ENCODE peak calls at places on chromosomes 16 and 17, in four cellular contexts. One of them, this sample, is unnamed.
A peak's percentile ranks its signal among the peaks of the same experiment; 100 is the strongest.

GRCh38 chr16:76729525-76729924 is 452.3 kb downstream of the CNTNAP4 start:
- DNase-seq in right cardiac atrium: no peak
- DNase-seq in upper lobe of right lung: no peak
- DNase-seq in neuronal stem cell: no peak
- DNase-seq in this sample: no peak

GRCh38 chr17:15490634-15491261 is 23.3 kb upstream of the CDRT4 start:
- DNase-seq in right cardiac atrium: peak; percentile 83
- DNase-seq in upper lobe of right lung: no peak
- DNase-seq in neuronal stem cell: peak; percentile 26
- DNase-seq in this sample: peak; percentile 13

GRCh38 chr16:23391381-23392222 is 61.4 kb downstream of the COG7 start:
- DNase-seq in right cardiac atrium: no peak
- DNase-seq in upper lobe of right lung: peak; percentile 76
- DNase-seq in neuronal stem cell: no peak
- DNase-seq in this sample: no peak

GRCh38 chr17:39152134-39152884 is 872 bp upstream of the PLXDC1 start:
- DNase-seq in right cardiac atrium: peak; percentile 65
- DNase-seq in upper lobe of right lung: no peak
- DNase-seq in neuronal stem cell: peak; percentile 37
- DNase-seq in this sample: no peak

GRCh38 chr17:82105882-82106696 is 8.1 kb upstream of the FASN start:
- DNase-seq in right cardiac atrium: no peak
- DNase-seq in upper lobe of right lung: peak; percentile 91
- DNase-seq in neuronal stem cell: no peak
- DNase-seq in this sample: no peak

GRCh38 chr16:88804173-88804551 is 573 bp downstream of the CDT1 start:
- DNase-seq in right cardiac atrium: no peak
- DNase-seq in upper lobe of right lung: no peak
- DNase-seq in neuronal stem cell: no peak
- DNase-seq in this sample: no peak

GRCh38 chr17:38601539-38602351 is 4.0 kb downstream of the SRCIN1 start:
- DNase-seq in right cardiac atrium: no peak
- DNase-seq in upper lobe of right lung: no peak
- DNase-seq in neuronal stem cell: no peak
- DNase-seq in this sample: no peak

GRCh38 chr17:30239089-30239462 is 3.6 kb upstream of the SLC6A4 start:
- DNase-seq in right cardiac atrium: no peak
- DNase-seq in upper lobe of right lung: no peak
- DNase-seq in neuronal stem cell: no peak
- DNase-seq in this sample: no peak

GRCh38 chr17:66431080-66431795 is 128.8 kb downstream of the PRKCA start:
- DNase-seq in right cardiac atrium: no peak
- DNase-seq in upper lobe of right lung: no peak
- DNase-seq in neuronal stem cell: no peak
- DNase-seq in this sample: no peak

GRCh38 chr17:58476812-58477211 is 11.4 kb downstream of the HSF5 start:
- DNase-seq in right cardiac atrium: no peak
- DNase-seq in upper lobe of right lung: no peak
- DNase-seq in neuronal stem cell: no peak
- DNase-seq in this sample: no peak

GRCh38 chr16:2090819-2091721 is 43.3 kb downstream of the TSC2 start:
- DNase-seq in right cardiac atrium: peak; percentile 90
- DNase-seq in upper lobe of right lung: peak; percentile 92
- DNase-seq in neuronal stem cell: peak; percentile 87
- DNase-seq in this sample: peak; percentile 16

GRCh38 chr17:80629298-80630028 is 84.8 kb downstream of the RPTOR start:
- DNase-seq in right cardiac atrium: no peak
- DNase-seq in upper lobe of right lung: no peak
- DNase-seq in neuronal stem cell: no peak
- DNase-seq in this sample: no peak

GRCh38 chr17:76369804-76370203 is 14.6 kb upstream of the SPHK1 start:
- DNase-seq in right cardiac atrium: peak; percentile 76
- DNase-seq in upper lobe of right lung: no peak
- DNase-seq in neuronal stem cell: no peak
- DNase-seq in this sample: no peak

GRCh38 chr16:84212154-84212553 is 21.2 kb downstream of the ADAD2 start:
- DNase-seq in right cardiac atrium: no peak
- DNase-seq in upper lobe of right lung: no peak
- DNase-seq in neuronal stem cell: no peak
- DNase-seq in this sample: no peak

GRCh38 chr17:7281953-7282751 is 634 bp downstream of the SLC2A4 start:
- DNase-seq in right cardiac atrium: peak; percentile 92
- DNase-seq in upper lobe of right lung: peak; percentile 72
- DNase-seq in neuronal stem cell: no peak
- DNase-seq in this sample: no peak

GRCh38 chr16:1705688-1706385 is at the start of gene MAPK8IP3:
- DNase-seq in right cardiac atrium: peak; percentile 97
- DNase-seq in upper lobe of right lung: peak; percentile 96
- DNase-seq in neuronal stem cell: peak; percentile 97
- DNase-seq in this sample: peak; percentile 45

GRCh38 chr16:88500255-88500661 is 47.2 kb downstream of the ZFPM1 start:
- DNase-seq in right cardiac atrium: peak; percentile 74
- DNase-seq in upper lobe of right lung: no peak
- DNase-seq in neuronal stem cell: no peak
- DNase-seq in this sample: no peak

GRCh38 chr17:62178579-62178978 is 113.5 kb upstream of the MED13 start:
- DNase-seq in right cardiac atrium: no peak
- DNase-seq in upper lobe of right lung: no peak
- DNase-seq in neuronal stem cell: no peak
- DNase-seq in this sample: no peak

GRCh38 chr16:27491894-27492587 is 57.7 kb downstream of the GTF3C1 start:
- DNase-seq in right cardiac atrium: peak; percentile 48
- DNase-seq in upper lobe of right lung: no peak
- DNase-seq in neuronal stem cell: no peak
- DNase-seq in this sample: no peak

GRCh38 chr17:55086635-55087058 is 118.1 kb downstream of the STXBP4 start:
- DNase-seq in right cardiac atrium: no peak
- DNase-seq in upper lobe of right lung: no peak
- DNase-seq in neuronal stem cell: no peak
- DNase-seq in this sample: peak; percentile 75

GRCh38 chr16:80300876-80301275 is 239.9 kb upstream of the DYNLRB2 start:
- DNase-seq in right cardiac atrium: no peak
- DNase-seq in upper lobe of right lung: no peak
- DNase-seq in neuronal stem cell: no peak
- DNase-seq in this sample: peak; percentile 8

GRCh38 chr17:3722716-3723115 is 987 bp upstream of the HASPIN start:
- DNase-seq in right cardiac atrium: no peak
- DNase-seq in upper lobe of right lung: no peak
- DNase-seq in neuronal stem cell: no peak
- DNase-seq in this sample: no peak

GRCh38 chr17:66786101-66786500 is 48.8 kb upstream of the CACNG5 start:
- DNase-seq in right cardiac atrium: no peak
- DNase-seq in upper lobe of right lung: no peak
- DNase-seq in neuronal stem cell: no peak
- DNase-seq in this sample: no peak

GRCh38 chr16:30567160-30567990 is 4.1 kb downstream of the ZNF688 start:
- DNase-seq in right cardiac atrium: no peak
- DNase-seq in upper lobe of right lung: no peak
- DNase-seq in neuronal stem cell: no peak
- DNase-seq in this sample: no peak

GRCh38 chr16:89408315-89408714 is 82.0 kb downstream of the ANKRD11 start:
- DNase-seq in right cardiac atrium: peak; percentile 70
- DNase-seq in upper lobe of right lung: no peak
- DNase-seq in neuronal stem cell: no peak
- DNase-seq in this sample: no peak

GRCh38 chr16:89858973-89859808 is 14.2 kb upstream of the TCF25 start:
- DNase-seq in right cardiac atrium: peak; percentile 38
- DNase-seq in upper lobe of right lung: no peak
- DNase-seq in neuronal stem cell: no peak
- DNase-seq in this sample: no peak

GRCh38 chr16:8866884-8867482 is 1.8 kb downstream of the CARHSP1 start:
- DNase-seq in right cardiac atrium: peak; percentile 72
- DNase-seq in upper lobe of right lung: no peak
- DNase-seq in neuronal stem cell: no peak
- DNase-seq in this sample: no peak

GRCh38 chr16:66923247-66923851 is 2.0 kb downstream of the RRAD start:
- DNase-seq in right cardiac atrium: peak; percentile 79
- DNase-seq in upper lobe of right lung: no peak
- DNase-seq in neuronal stem cell: no peak
- DNase-seq in this sample: no peak

GRCh38 chr16:3115561-3115960 is 3.2 kb downstream of the ZNF205 start:
- DNase-seq in right cardiac atrium: peak; percentile 48
- DNase-seq in upper lobe of right lung: no peak
- DNase-seq in neuronal stem cell: no peak
- DNase-seq in this sample: no peak

GRCh38 chr16:77434022-77434364 is 841 bp downstream of the ADAMTS18 start:
- DNase-seq in right cardiac atrium: no peak
- DNase-seq in upper lobe of right lung: no peak
- DNase-seq in neuronal stem cell: no peak
- DNase-seq in this sample: no peak

GRCh38 chr17:51298508-51299371 is 38.4 kb downstream of the UTP18 start:
- DNase-seq in right cardiac atrium: no peak
- DNase-seq in upper lobe of right lung: no peak
- DNase-seq in neuronal stem cell: peak; percentile 33
- DNase-seq in this sample: peak; percentile 4

GRCh38 chr17:77320046-77320445 is 179.3 kb downstream of the SEC14L1 start:
- DNase-seq in right cardiac atrium: peak; percentile 76
- DNase-seq in upper lobe of right lung: peak; percentile 69
- DNase-seq in neuronal stem cell: no peak
- DNase-seq in this sample: no peak

GRCh38 chr16:2968368-2968737 is 795 bp upstream of the PAQR4 start:
- DNase-seq in right cardiac atrium: no peak
- DNase-seq in upper lobe of right lung: no peak
- DNase-seq in neuronal stem cell: no peak
- DNase-seq in this sample: no peak

GRCh38 chr16:23803591-23804123 is 32.1 kb upstream of the PRKCB start:
- DNase-seq in right cardiac atrium: peak; percentile 65
- DNase-seq in upper lobe of right lung: peak; percentile 73
- DNase-seq in neuronal stem cell: peak; percentile 26
- DNase-seq in this sample: no peak

GRCh38 chr16:80287674-80288073 is 253.1 kb upstream of the DYNLRB2 start:
- DNase-seq in right cardiac atrium: no peak
- DNase-seq in upper lobe of right lung: no peak
- DNase-seq in neuronal stem cell: no peak
- DNase-seq in this sample: no peak

GRCh38 chr16:57985204-57986121 is 14.5 kb upstream of the CNGB1 start:
- DNase-seq in right cardiac atrium: peak; percentile 72
- DNase-seq in upper lobe of right lung: no peak
- DNase-seq in neuronal stem cell: no peak
- DNase-seq in this sample: no peak

GRCh38 chr16:82146957-82147356 is 23.1 kb downstream of the MPHOSPH6 start:
- DNase-seq in right cardiac atrium: no peak
- DNase-seq in upper lobe of right lung: no peak
- DNase-seq in neuronal stem cell: no peak
- DNase-seq in this sample: no peak

GRCh38 chr16:524274-525011 is 3.1 kb upstream of the CAPN15 start:
- DNase-seq in right cardiac atrium: peak; percentile 50
- DNase-seq in upper lobe of right lung: no peak
- DNase-seq in neuronal stem cell: no peak
- DNase-seq in this sample: no peak

GRCh38 chr16:525123-525519 is 2.4 kb upstream of the CAPN15 start:
- DNase-seq in right cardiac atrium: no peak
- DNase-seq in upper lobe of right lung: no peak
- DNase-seq in neuronal stem cell: no peak
- DNase-seq in this sample: no peak

GRCh38 chr16:525520-526180 is 1.9 kb upstream of the CAPN15 start:
- DNase-seq in right cardiac atrium: no peak
- DNase-seq in upper lobe of right lung: no peak
- DNase-seq in neuronal stem cell: no peak
- DNase-seq in this sample: peak; percentile 49

GRCh38 chr16:527015-527903 is at the start of gene CAPN15:
- DNase-seq in right cardiac atrium: peak; percentile 96
- DNase-seq in upper lobe of right lung: peak; percentile 95
- DNase-seq in neuronal stem cell: peak; percentile 90
- DNase-seq in this sample: peak; percentile 53

GRCh38 chr16:526181-527014 is 1.1 kb upstream of the CAPN15 start:
- DNase-seq in right cardiac atrium: peak; percentile 88
- DNase-seq in upper lobe of right lung: peak; percentile 84
- DNase-seq in neuronal stem cell: no peak
- DNase-seq in this sample: no peak
- H3K4me3 ChIP-seq in right cardiac atrium: peak overlapping the region; percentile 86
- H3K4me3 ChIP-seq in upper lobe of right lung: peak overlapping the region; percentile 81
- H3K4me3 ChIP-seq in neuronal stem cell: peak overlapping the region; percentile 94
- H3K4me3 ChIP-seq in this sample: peak overlapping the region; percentile 89

DNA sequence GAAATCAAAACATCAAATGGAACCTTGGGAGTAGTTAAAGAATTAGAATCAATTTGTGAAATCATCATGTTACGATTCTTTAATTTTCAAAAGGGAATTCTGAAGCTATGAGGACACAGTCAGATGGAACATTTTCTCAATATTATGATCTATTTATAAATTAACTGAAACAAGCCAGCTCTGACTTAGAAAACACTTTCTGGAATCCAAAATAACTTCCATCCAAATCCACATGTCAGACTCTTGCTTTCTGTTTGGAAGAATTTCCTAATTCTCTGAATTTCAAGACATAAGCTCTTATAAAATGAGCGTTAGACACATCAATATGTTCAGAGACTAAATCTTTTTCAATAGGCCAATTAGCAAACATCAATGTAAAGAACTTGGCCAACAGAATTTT is 737.7 kb upstream of the SOX9 start:
- DNase-seq in right cardiac atrium: no peak
- DNase-seq in upper lobe of right lung: no peak
- DNase-seq in neuronal stem cell: no peak
- DNase-seq in this sample: no peak
- H3K4me3 ChIP-seq in right cardiac atrium: no peak overlapping the region
- H3K4me3 ChIP-seq in upper lobe of right lung: no peak overlapping the region
- H3K4me3 ChIP-seq in neuronal stem cell: no peak overlapping the region
- H3K4me3 ChIP-seq in this sample: no peak overlapping the region

GRCh38 chr16:85286066-85286712 is 173.9 kb upstream of the CIBAR2 start:
- DNase-seq in right cardiac atrium: peak; percentile 93
- DNase-seq in upper lobe of right lung: no peak
- DNase-seq in neuronal stem cell: no peak
- DNase-seq in this sample: peak; percentile 47
- H3K4me3 ChIP-seq in right cardiac atrium: no peak overlapping the region
- H3K4me3 ChIP-seq in upper lobe of right lung: no peak overlapping the region
- H3K4me3 ChIP-seq in neuronal stem cell: no peak overlapping the region
- H3K4me3 ChIP-seq in this sample: no peak overlapping the region

GRCh38 chr16:4342866-4343744 is 8.0 kb downstream of the PAM16 start:
- DNase-seq in right cardiac atrium: no peak
- DNase-seq in upper lobe of right lung: peak; percentile 68
- DNase-seq in neuronal stem cell: no peak
- DNase-seq in this sample: no peak

GRCh38 chr16:4339455-4339854 is 11.7 kb downstream of the PAM16 start:
- DNase-seq in right cardiac atrium: no peak
- DNase-seq in upper lobe of right lung: no peak
- DNase-seq in neuronal stem cell: no peak
- DNase-seq in this sample: no peak

GRCh38 chr16:4340443-4340842 is 10.7 kb downstream of the PAM16 start:
- DNase-seq in right cardiac atrium: peak; percentile 55
- DNase-seq in upper lobe of right lung: no peak
- DNase-seq in neuronal stem cell: no peak
- DNase-seq in this sample: no peak

GRCh38 chr16:4339909-4340308 is 11.2 kb downstream of the PAM16 start:
- DNase-seq in right cardiac atrium: peak; percentile 88
- DNase-seq in upper lobe of right lung: peak; percentile 75
- DNase-seq in neuronal stem cell: no peak
- DNase-seq in this sample: no peak

DNA sequence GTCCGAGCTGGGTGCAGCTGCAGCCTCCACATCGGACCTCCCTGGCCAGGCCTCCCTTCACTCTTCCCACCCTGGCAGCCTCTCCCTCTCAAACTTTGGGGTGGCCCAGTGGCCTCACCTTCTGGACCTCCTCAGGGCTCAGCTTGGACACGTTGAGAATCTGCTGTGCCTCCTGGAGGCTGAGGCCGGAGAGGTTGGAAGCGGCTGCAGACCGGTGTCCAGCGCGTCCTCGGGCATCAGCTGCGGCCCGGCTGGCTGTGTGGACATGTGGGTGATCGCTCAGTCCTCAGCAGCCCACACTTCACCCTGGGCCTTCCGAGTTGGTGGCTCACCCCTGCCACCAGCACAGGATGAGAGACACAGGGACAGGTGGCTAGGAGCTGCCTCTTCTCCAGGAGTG is 9.9 kb downstream of the PAM16 start:
- DNase-seq in right cardiac atrium: no peak
- DNase-seq in upper lobe of right lung: peak; percentile 54
- DNase-seq in neuronal stem cell: no peak
- DNase-seq in this sample: no peak
- H3K4me3 ChIP-seq in right cardiac atrium: no peak overlapping the region
- H3K4me3 ChIP-seq in upper lobe of right lung: no peak overlapping the region
- H3K4me3 ChIP-seq in neuronal stem cell: no peak overlapping the region
- H3K4me3 ChIP-seq in this sample: no peak overlapping the region

This sample was measured in skeletal muscle cell.